ENCODE peak calls at places on chromosomes 4 and X, in seven cellular contexts. U, D, G, W, K, A and B are unnamed samples.

GRCh38 chr4:51831133-51831532 is 11.8 kb upstream of the DCUN1D4 start:
- DNase-seq in U (peak), D (no peak), G (peak), W (peak), K (peak), A (peak), B (peak)

GRCh38 chr4:101328063-101328602 is 19.2 kb downstream of the PPP3CA start:
- DNase-seq in U (no peak), D (peak), G (no peak), W (no peak), K (no peak), A (no peak), B (no peak)

GRCh38 chrX:87687703-87688102 is 170.1 kb downstream of the KLHL4 start:
- DNase-seq in U (no peak), D (no peak), G (no peak), W (no peak), K (no peak), A (no peak), B (no peak)

GRCh38 chr4:98873059-98873458 is 55.9 kb downstream of the EIF4E start:
- DNase-seq in U (no peak), D (no peak), G (no peak), W (no peak), K (no peak), A (no peak), B (peak)

GRCh38 chr4:117225441-117225840 is 140.1 kb upstream of the TRAM1L1 start:
- DNase-seq in U (no peak), D (no peak), G (no peak), W (no peak), K (no peak), A (no peak), B (no peak)

GRCh38 chr4:8268211-8268610 is 1.3 kb upstream of the HTRA3 start:
- DNase-seq in U (no peak), D (no peak), G (no peak), W (no peak), K (no peak), A (no peak), B (no peak)

GRCh38 chr4:54085284-54085683 is 14.7 kb upstream of the GSX2 start:
- DNase-seq in U (peak), D (no peak), G (no peak), W (no peak), K (no peak), A (peak), B (no peak)

GRCh38 chr4:138562544-138562961 is 320.4 kb upstream of the SLC7A11 start:
- DNase-seq in U (no peak), D (peak), G (no peak), W (no peak), K (no peak), A (no peak), B (no peak)

GRCh38 chr4:72846280-72847111 is 223.0 kb downstream of the COX18 start:
- DNase-seq in U (peak), D (no peak), G (no peak), W (no peak), K (peak), A (peak), B (peak)

GRCh38 chr4:186935881-186936280 is 212.2 kb upstream of the FAT1 start:
- DNase-seq in U (no peak), D (no peak), G (no peak), W (no peak), K (no peak), A (no peak), B (no peak)

GRCh38 chr4:166128452-166128851 is 255.4 kb downstream of the TLL1 start:
- DNase-seq in U (no peak), D (no peak), G (no peak), W (no peak), K (no peak), A (no peak), B (no peak)
- TF ChIP-seq MAX in U (no peak), D (no peak), G (no peak), W (no peak), K (no peak), A (no peak), B (no peak)

GRCh38 chrX:19382500-19383145 is 38.9 kb downstream of the PDHA1 start:
- DNase-seq in U (peak), D (no peak), G (peak), W (peak), K (peak), A (peak), B (peak)
- TF ChIP-seq MAX in U (no peak), D (no peak), G (no peak), W (no peak), K (no peak), A (no peak), B (no peak)

GRCh38 chrX:13258725-13259124 is 61.1 kb downstream of the ATXN3L start:
- DNase-seq in U (no peak), D (peak), G (no peak), W (no peak), K (no peak), A (no peak), B (no peak)

GRCh38 chrX:13260598-13260997 is 59.3 kb downstream of the ATXN3L start:
- DNase-seq in U (no peak), D (no peak), G (no peak), W (no peak), K (no peak), A (no peak), B (no peak)

GRCh38 chrX:13257223-13258051 is 62.4 kb downstream of the ATXN3L start:
- DNase-seq in U (no peak), D (peak), G (no peak), W (no peak), K (no peak), A (no peak), B (no peak)

GRCh38 chrX:13256562-13256961 is 63.3 kb downstream of the ATXN3L start:
- DNase-seq in U (no peak), D (peak), G (no peak), W (no peak), K (no peak), A (no peak), B (no peak)

DNA sequence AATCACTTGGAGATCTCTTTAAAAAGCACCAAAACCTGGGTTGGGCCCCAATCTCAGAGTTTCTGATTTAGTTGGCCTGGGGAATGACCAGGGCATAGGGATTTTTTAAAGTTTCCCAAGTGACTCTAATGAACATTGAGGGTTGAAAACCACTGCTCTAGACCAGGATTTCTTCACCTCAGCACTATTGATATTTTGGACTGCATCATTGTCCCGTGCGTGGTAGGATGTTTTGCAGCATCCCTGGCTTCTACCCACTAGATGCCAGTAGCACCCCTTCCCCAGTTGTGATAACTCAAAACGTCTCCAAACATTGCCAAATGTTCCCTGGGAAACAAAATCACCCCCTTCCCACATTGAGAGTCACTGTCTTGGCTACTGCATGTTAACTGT is 61.8 kb downstream of the ATXN3L start:
- DNase-seq in U (no peak), D (no peak), G (no peak), W (no peak), K (no peak), A (no peak), B (no peak)
- TF ChIP-seq MAX in U (no peak), D (no peak), G (no peak), W (no peak), K (no peak), A (no peak), B (no peak)

GRCh38 chr4:14566518-14566917 is 435.8 kb upstream of the CPEB2 start:
- DNase-seq in U (no peak), D (no peak), G (no peak), W (no peak), K (no peak), A (no peak), B (peak)
- TF ChIP-seq MAX in U (no peak), D (no peak), G (no peak), W (no peak), K (no peak), A (no peak), B (no peak)

DNA sequence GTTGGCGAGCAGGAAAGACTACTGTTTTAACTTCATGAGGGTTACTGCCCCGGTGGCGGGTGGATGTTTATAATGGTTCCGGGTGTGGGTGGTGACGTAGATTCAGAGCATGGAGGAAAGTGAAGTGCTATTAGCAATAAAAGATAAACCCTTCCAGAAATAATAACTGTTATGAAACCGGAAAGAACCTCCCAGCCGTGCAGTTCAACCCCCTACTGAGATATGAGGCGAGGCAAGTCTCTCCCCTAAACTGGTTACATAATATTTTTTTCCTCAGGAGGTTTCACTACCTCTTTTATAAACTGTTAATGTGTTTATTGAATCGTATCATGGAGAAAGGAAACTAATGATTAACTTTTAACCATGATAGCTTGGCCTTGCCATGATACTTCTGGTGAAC is 33.9 kb upstream of the STIM2 start:
- DNase-seq in U (peak), D (peak), G (no peak), W (no peak), K (no peak), A (no peak), B (peak)
- TF ChIP-seq MAX in U (no peak), D (no peak), G (no peak), W (no peak), K (no peak), A (no peak), B (peak)

GRCh38 chrX:48938721-48939416 is 18.5 kb downstream of the OTUD5 start:
- DNase-seq in U (no peak), D (peak), G (no peak), W (no peak), K (no peak), A (no peak), B (no peak)
- TF ChIP-seq MAX in U (no peak), D (no peak), G (no peak), W (no peak), K (no peak), A (no peak), B (no peak)

GRCh38 chr4:6295495-6295894 is 25.8 kb downstream of the WFS1 start:
- DNase-seq in U (no peak), D (no peak), G (no peak), W (no peak), K (no peak), A (no peak), B (no peak)
- TF ChIP-seq MAX in U (no peak), D (no peak), G (no peak), W (no peak), K (no peak), A (no peak), B (no peak)

GRCh38 chr4:3286335-3287175 is 6.3 kb upstream of the RGS12 start:
- DNase-seq in U (no peak), D (peak), G (no peak), W (no peak), K (peak), A (no peak), B (no peak)
- TF ChIP-seq MAX in U (no peak), D (no peak), G (no peak), W (no peak), K (no peak), A (no peak), B (peak)